ENCODE peak calls at places on chromosomes 6 and 20, in six cellular contexts. One of them, this sample, is unnamed.

GRCh38 chr6:119676230-119676629 is 326.7 kb upstream of the MAN1A1 start:
- DNase-seq in H1: no peak
- DNase-seq in body of pancreas: no peak
- DNase-seq in A549: no peak
- DNase-seq in adrenal gland: no peak
- DNase-seq in sigmoid colon: no peak
- DNase-seq in this sample: no peak

GRCh38 chr6:107083047-107083768 is 32.1 kb downstream of the BEND3 start:
- DNase-seq in sigmoid colon: peak; percentile 24
- DNase-seq in body of pancreas: no peak
- DNase-seq in A549: no peak
- DNase-seq in adrenal gland: no peak
- DNase-seq in H1: no peak
- DNase-seq in this sample: no peak

GRCh38 chr6:87909849-87910248 is 137.8 kb upstream of the SPACA1 start:
- DNase-seq in A549: no peak
- DNase-seq in sigmoid colon: no peak
- DNase-seq in H1: no peak
- DNase-seq in adrenal gland: peak; percentile 18
- DNase-seq in body of pancreas: no peak
- DNase-seq in this sample: no peak

GRCh38 chr6:160005861-160006540 is 37.1 kb downstream of the IGF2R start:
- DNase-seq in body of pancreas: no peak
- DNase-seq in H1: no peak
- DNase-seq in A549: no peak
- DNase-seq in sigmoid colon: no peak
- DNase-seq in adrenal gland: peak; percentile 53
- DNase-seq in this sample: peak; percentile 82

GRCh38 chr20:1741309-1742048 is 83.9 kb upstream of the SIRPG start:
- DNase-seq in sigmoid colon: no peak
- DNase-seq in A549: no peak
- DNase-seq in adrenal gland: no peak
- DNase-seq in H1: no peak
- DNase-seq in body of pancreas: no peak
- DNase-seq in this sample: no peak

GRCh38 chr6:13294499-13295069 is 33.8 kb downstream of the TBC1D7 start:
- DNase-seq in body of pancreas: no peak
- DNase-seq in H1: no peak
- DNase-seq in A549: no peak
- DNase-seq in sigmoid colon: no peak
- DNase-seq in adrenal gland: no peak
- DNase-seq in this sample: peak; percentile 69

GRCh38 chr20:51511861-51512619 is 30.5 kb downstream of the NFATC2 start:
- DNase-seq in A549: no peak
- DNase-seq in adrenal gland: no peak
- DNase-seq in H1: no peak
- DNase-seq in body of pancreas: no peak
- DNase-seq in sigmoid colon: no peak
- DNase-seq in this sample: no peak

GRCh38 chr20:52289956-52290355 is 98.4 kb upstream of the ZFP64 start:
- DNase-seq in adrenal gland: no peak
- DNase-seq in A549: no peak
- DNase-seq in body of pancreas: no peak
- DNase-seq in H1: no peak
- DNase-seq in sigmoid colon: no peak
- DNase-seq in this sample: no peak

GRCh38 chr20:57693002-57693582 is 16.7 kb downstream of the PMEPA1 start:
- DNase-seq in sigmoid colon: no peak
- DNase-seq in adrenal gland: no peak
- DNase-seq in H1: no peak
- DNase-seq in body of pancreas: peak; percentile 60
- DNase-seq in A549: no peak
- DNase-seq in this sample: no peak

GRCh38 chr20:34703573-34704176 is 469 bp upstream of the TP53INP2 start:
- DNase-seq in body of pancreas: no peak
- DNase-seq in sigmoid colon: peak; percentile 77
- DNase-seq in A549: no peak
- DNase-seq in H1: no peak
- DNase-seq in adrenal gland: no peak
- DNase-seq in this sample: peak; percentile 86

GRCh38 chr6:170293881-170294755 is 3.2 kb upstream of the DLL1 start:
- DNase-seq in A549: no peak
- DNase-seq in adrenal gland: no peak
- DNase-seq in body of pancreas: no peak
- DNase-seq in H1: no peak
- DNase-seq in sigmoid colon: peak; percentile 27
- DNase-seq in this sample: no peak

GRCh38 chr6:99110004-99110403 is 162.3 kb upstream of the FBXL4 start:
- DNase-seq in sigmoid colon: peak; percentile 67
- DNase-seq in H1: no peak
- DNase-seq in A549: no peak
- DNase-seq in body of pancreas: no peak
- DNase-seq in adrenal gland: no peak
- DNase-seq in this sample: no peak

GRCh38 chr20:17556842-17557674 is 12.8 kb upstream of the DSTN start:
- DNase-seq in body of pancreas: peak; percentile 72
- DNase-seq in sigmoid colon: peak; percentile 93
- DNase-seq in H1: no peak
- DNase-seq in A549: no peak
- DNase-seq in adrenal gland: peak; percentile 80
- DNase-seq in this sample: peak; percentile 75

GRCh38 chr6:117265425-117266266 is at the start of gene VGLL2:
- DNase-seq in A549: no peak
- DNase-seq in adrenal gland: peak; percentile 27
- DNase-seq in H1: no peak
- DNase-seq in body of pancreas: peak; percentile 38
- DNase-seq in sigmoid colon: peak; percentile 65
- DNase-seq in this sample: no peak

GRCh38 chr20:43322851-43323250 is 133.1 kb upstream of the PTPRT start:
- DNase-seq in body of pancreas: no peak
- DNase-seq in A549: peak; percentile 10
- DNase-seq in sigmoid colon: no peak
- DNase-seq in H1: no peak
- DNase-seq in adrenal gland: no peak
- DNase-seq in this sample: peak; percentile 50

GRCh38 chr6:36053878-36054277 is 26.3 kb downstream of the MAPK14 start:
- DNase-seq in body of pancreas: no peak
- DNase-seq in H1: no peak
- DNase-seq in adrenal gland: no peak
- DNase-seq in sigmoid colon: no peak
- DNase-seq in A549: no peak
- DNase-seq in this sample: no peak

GRCh38 chr6:36050947-36051710 is 23.5 kb downstream of the MAPK14 start:
- DNase-seq in adrenal gland: no peak
- DNase-seq in H1: no peak
- DNase-seq in body of pancreas: no peak
- DNase-seq in A549: no peak
- DNase-seq in sigmoid colon: no peak
- DNase-seq in this sample: no peak

GRCh38 chr6:36050305-36050704 is 22.7 kb downstream of the MAPK14 start:
- DNase-seq in A549: no peak
- DNase-seq in adrenal gland: no peak
- DNase-seq in body of pancreas: no peak
- DNase-seq in sigmoid colon: no peak
- DNase-seq in H1: no peak
- DNase-seq in this sample: no peak

GRCh38 chr6:36052092-36052491 is 24.5 kb downstream of the MAPK14 start:
- DNase-seq in H1: no peak
- DNase-seq in A549: no peak
- DNase-seq in sigmoid colon: peak; percentile 69
- DNase-seq in adrenal gland: no peak
- DNase-seq in body of pancreas: no peak
- DNase-seq in this sample: peak; percentile 88

DNA sequence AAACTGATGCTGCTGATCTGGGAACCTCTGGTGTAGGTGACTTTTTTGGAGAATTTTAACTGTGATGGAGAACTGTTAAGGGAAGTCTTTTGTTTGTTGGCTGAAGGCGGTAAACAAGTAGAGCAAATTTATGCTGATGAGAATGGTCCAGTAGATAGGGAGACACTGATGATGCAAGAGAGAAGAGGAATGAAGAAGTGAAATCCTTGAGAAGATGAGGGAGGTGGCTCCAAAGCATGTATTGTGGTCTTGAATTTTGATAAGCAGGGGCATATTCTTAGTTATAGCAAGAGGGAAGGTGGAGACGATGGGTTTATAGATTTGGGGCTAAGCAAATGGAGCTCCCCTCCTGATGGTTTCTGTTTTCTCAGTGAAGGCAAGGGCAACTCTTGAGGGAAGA is 22.0 kb downstream of the MAPK14 start:
- DNase-seq in sigmoid colon: no peak
- DNase-seq in A549: no peak
- DNase-seq in body of pancreas: no peak
- DNase-seq in adrenal gland: no peak
- DNase-seq in H1: no peak
- DNase-seq in this sample: no peak
- H3K4me3 ChIP-seq in sigmoid colon: no peak overlapping the region
- H3K4me3 ChIP-seq in A549: no peak overlapping the region
- H3K4me3 ChIP-seq in body of pancreas: no peak overlapping the region
- H3K4me3 ChIP-seq in adrenal gland: no peak overlapping the region
- H3K4me3 ChIP-seq in H1: no peak overlapping the region
- H3K4me3 ChIP-seq in this sample: no peak overlapping the region

GRCh38 chr6:30599625-30600324 is 17.3 kb downstream of the PPP1R10 start:
- DNase-seq in A549: no peak
- DNase-seq in body of pancreas: no peak
- DNase-seq in sigmoid colon: no peak
- DNase-seq in H1: no peak
- DNase-seq in adrenal gland: no peak
- DNase-seq in this sample: no peak

GRCh38 chr6:30601815-30602641 is 15.0 kb downstream of the PPP1R10 start:
- DNase-seq in body of pancreas: no peak
- DNase-seq in adrenal gland: no peak
- DNase-seq in H1: no peak
- DNase-seq in A549: no peak
- DNase-seq in sigmoid colon: no peak
- DNase-seq in this sample: no peak

GRCh38 chr6:30600576-30600975 is 16.5 kb downstream of the PPP1R10 start:
- DNase-seq in A549: peak; percentile 26
- DNase-seq in adrenal gland: no peak
- DNase-seq in sigmoid colon: no peak
- DNase-seq in H1: no peak
- DNase-seq in body of pancreas: peak; percentile 49
- DNase-seq in this sample: no peak

GRCh38 chr6:30601436-30601814 is 15.6 kb downstream of the PPP1R10 start:
- DNase-seq in H1: no peak
- DNase-seq in A549: no peak
- DNase-seq in body of pancreas: no peak
- DNase-seq in sigmoid colon: no peak
- DNase-seq in adrenal gland: no peak
- DNase-seq in this sample: no peak

DNA sequence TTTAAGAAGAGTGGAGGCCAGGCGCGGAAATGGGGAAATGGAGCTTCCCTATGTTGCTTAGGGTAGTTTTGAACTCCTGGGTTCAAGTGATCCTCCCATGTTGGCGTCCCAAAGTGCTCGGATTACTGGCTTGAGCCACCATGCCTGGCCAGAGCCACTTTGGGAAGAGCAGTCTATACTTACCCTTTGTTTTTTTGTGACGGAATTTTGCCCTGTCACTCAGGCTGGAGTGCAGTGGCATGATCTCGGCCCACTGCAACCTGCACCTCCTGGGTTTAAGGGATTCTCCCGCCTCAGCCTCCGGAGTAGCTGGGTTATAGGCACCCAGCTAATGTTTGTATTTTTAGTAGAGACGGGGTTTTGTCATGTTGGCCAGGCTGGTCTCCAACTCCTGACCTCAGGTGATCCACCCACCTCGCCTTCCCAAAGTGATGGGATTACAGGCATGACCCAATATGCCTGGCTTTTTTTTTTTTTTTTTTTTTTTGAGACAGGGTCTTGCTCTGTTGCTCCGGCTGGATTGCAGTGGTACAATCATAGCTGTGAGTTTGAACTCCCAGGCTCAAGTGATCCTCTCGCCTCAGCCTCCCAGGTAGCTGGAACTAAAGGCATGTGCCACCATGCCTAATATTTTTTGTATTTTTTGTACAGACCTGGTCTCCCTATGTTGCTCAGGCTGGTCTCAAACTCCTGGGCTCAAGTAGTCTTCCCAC is 18.0 kb downstream of the PPP1R10 start:
- DNase-seq in body of pancreas: no peak
- DNase-seq in A549: no peak
- DNase-seq in sigmoid colon: no peak
- DNase-seq in H1: no peak
- DNase-seq in adrenal gland: no peak
- DNase-seq in this sample: no peak
- TF ChIP-seq POLR2A in body of pancreas: no peak
- TF ChIP-seq POLR2A in A549: no peak
- TF ChIP-seq POLR2A in sigmoid colon: no peak
- TF ChIP-seq POLR2A in H1: peak; percentile 27
- TF ChIP-seq POLR2A in adrenal gland: peak; percentile 6
- TF ChIP-seq POLR2A in this sample: no peak

DNA sequence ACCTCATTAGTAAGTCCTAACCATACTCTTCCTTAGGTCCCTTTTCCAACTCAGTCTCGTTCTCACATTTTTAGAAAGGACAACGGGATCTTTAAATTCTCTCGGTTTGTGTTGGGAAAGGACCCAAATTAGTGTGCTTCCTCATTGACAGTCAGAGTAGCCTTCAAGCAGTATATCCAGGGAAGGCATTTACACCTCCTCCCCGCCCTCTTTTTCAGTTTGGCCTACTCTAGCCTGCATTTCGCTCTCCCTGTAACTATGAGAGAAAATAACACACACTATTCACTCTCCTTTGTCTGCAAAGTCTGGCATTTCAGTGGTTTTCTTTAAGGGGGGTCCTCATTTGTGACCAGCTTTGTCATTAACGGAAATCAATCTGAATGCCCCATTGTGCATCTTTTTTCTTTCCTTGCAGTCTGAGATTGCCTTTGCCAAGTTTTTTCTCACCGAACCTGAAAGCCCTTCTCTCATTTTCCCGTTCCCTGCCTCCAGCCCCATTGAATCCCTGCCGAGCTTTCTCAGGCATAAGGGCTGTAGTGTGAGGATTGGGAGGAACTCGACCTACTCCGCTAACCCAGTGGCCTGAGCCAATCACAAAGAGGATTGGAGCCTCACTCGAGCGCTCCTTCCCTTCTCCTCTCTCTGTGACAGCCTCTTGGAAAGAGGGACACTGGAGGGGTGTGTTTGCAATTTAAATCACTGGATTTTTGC is 400 bp upstream of the FABP7 start:
- DNase-seq in adrenal gland: no peak
- DNase-seq in body of pancreas: no peak
- DNase-seq in sigmoid colon: no peak
- DNase-seq in H1: no peak
- DNase-seq in A549: no peak
- DNase-seq in this sample: no peak
- H3K4me3 ChIP-seq in adrenal gland: no peak overlapping the region
- H3K4me3 ChIP-seq in body of pancreas: no peak overlapping the region
- H3K4me3 ChIP-seq in sigmoid colon: no peak overlapping the region
- H3K4me3 ChIP-seq in H1: no peak overlapping the region
- H3K4me3 ChIP-seq in A549: no peak overlapping the region
- H3K4me3 ChIP-seq in this sample: no peak overlapping the region

GRCh38 chr6:151723152-151723551 is 84.3 kb upstream of the ESR1 start:
- DNase-seq in sigmoid colon: no peak
- DNase-seq in A549: no peak
- DNase-seq in H1: no peak
- DNase-seq in adrenal gland: no peak
- DNase-seq in body of pancreas: no peak
- DNase-seq in this sample: no peak
- TF ChIP-seq POLR2A in sigmoid colon: no peak
- TF ChIP-seq POLR2A in A549: no peak
- TF ChIP-seq POLR2A in H1: no peak
- TF ChIP-seq POLR2A in adrenal gland: no peak
- TF ChIP-seq POLR2A in body of pancreas: no peak
- TF ChIP-seq POLR2A in this sample: no peak

GRCh38 chr6:55175778-55176084 is 1.4 kb downstream of the HCRTR2 start:
- DNase-seq in sigmoid colon: no peak
- DNase-seq in body of pancreas: no peak
- DNase-seq in adrenal gland: no peak
- DNase-seq in H1: no peak
- DNase-seq in A549: no peak
- DNase-seq in this sample: no peak
- H3K4me3 ChIP-seq in sigmoid colon: no peak overlapping the region
- H3K4me3 ChIP-seq in body of pancreas: no peak overlapping the region
- H3K4me3 ChIP-seq in adrenal gland: no peak overlapping the region
- H3K4me3 ChIP-seq in H1: peak overlapping the region; percentile 49
- H3K4me3 ChIP-seq in A549: no peak overlapping the region
- H3K4me3 ChIP-seq in this sample: no peak overlapping the region